ENCODE peak calls at places on chromosomes 12 and 14, in four cellular contexts. Q, X, M and U are unnamed samples.

GRCh38 chr14:61636291-61636690 is 59.0 kb upstream of the HIF1A start:
- DNase-seq in Q (no peak), X (no peak), M (no peak), U (no peak)

GRCh38 chr12:107491856-107492255 is 193.7 kb upstream of the PWP1 start:
- DNase-seq in Q (no peak), X (no peak), M (no peak), U (no peak)

GRCh38 chr12:132078190-132078589 is 65.9 kb downstream of the DDX51 start:
- DNase-seq in Q (no peak), X (no peak), M (no peak), U (no peak)

GRCh38 chr12:29582677-29583076 is 85.2 kb upstream of the OVCH1 start:
- DNase-seq in Q (no peak), X (no peak), M (no peak), U (no peak)

GRCh38 chr14:79165460-79166080 is 995.4 kb downstream of the NRXN3 start:
- DNase-seq in Q (no peak), X (no peak), M (no peak), U (no peak)

GRCh38 chr14:69610859-69611263 is 535 bp upstream of the SUSD6 start:
- DNase-seq in Q (no peak), X (no peak), M (no peak), U (no peak)

GRCh38 chr14:26138764-26139445 is 458.9 kb downstream of the NOVA1 start:
- DNase-seq in Q (no peak), X (no peak), M (no peak), U (no peak)

GRCh38 chr12:30785630-30786029 is 30.9 kb upstream of the CAPRIN2 start:
- DNase-seq in Q (no peak), X (no peak), M (no peak), U (no peak)

GRCh38 chr14:49975286-49975685 is 82.4 kb downstream of the ARF6 start:
- DNase-seq in Q (no peak), X (no peak), M (no peak), U (no peak)

GRCh38 chr12:50282581-50283229 is 615 bp downstream of the LIMA1 start:
- DNase-seq in Q (no peak), X (no peak), M (no peak), U (no peak)

GRCh38 chr14:70955543-70956480 is 48.6 kb downstream of the PCNX1 start:
- DNase-seq in Q (no peak), X (no peak), M (no peak), U (no peak)

GRCh38 chr14:92622311-92622710 is 108.7 kb downstream of the RIN3 start:
- DNase-seq in Q (no peak), X (no peak), M (no peak), U (no peak)

GRCh38 chr14:25757364-25757763 is 707.4 kb upstream of the STXBP6 start:
- DNase-seq in Q (no peak), X (no peak), M (no peak), U (no peak)

DNA sequence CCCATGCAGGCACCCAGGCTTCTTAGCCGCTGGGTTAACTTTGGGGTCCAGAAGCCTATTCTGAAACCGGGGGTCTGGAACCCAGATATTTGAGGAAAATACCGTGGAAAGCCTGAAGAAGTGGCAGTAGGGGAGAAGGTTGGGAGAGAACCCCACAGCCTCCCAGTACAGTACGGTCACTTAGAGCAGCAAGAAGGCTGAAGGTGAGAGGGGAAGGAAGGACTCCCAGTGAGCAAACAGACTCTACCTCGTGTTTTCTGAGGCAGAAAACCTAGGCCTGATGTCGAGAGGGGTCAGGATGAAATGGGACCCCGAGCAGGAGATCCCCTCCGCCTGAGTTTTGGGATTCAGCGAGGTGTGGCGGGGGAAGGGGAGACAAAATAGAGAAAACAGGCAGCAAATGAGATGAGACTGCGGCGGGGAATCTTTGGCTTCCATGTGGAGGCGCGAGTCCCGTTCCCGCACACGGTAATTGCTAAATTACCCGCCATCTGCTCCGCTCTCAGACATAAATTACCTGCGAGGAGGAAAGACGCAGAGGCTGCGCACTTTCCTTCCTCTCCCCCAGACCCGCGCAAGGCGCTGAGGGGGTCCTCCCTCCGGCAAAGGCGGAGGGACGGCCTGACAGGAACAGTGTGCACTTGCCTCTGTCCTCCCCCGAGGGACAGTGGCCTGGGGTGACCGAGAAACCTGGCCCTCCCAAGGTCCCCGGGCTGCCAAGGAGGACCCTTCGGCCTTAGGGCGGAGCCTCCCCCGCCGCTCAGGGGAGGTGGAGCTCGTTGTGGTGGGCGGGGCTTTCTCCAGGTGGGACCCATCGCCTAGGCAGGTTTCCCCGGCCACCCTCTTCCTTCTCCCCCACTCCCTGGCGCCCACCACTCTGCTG is 10.9 kb upstream of the CALCOCO1 start:
- DNase-seq in Q (no peak), X (no peak), M (peak; percentile 52), U (no peak)
- TF ChIP-seq CTCF in Q (no peak), X (no peak), M (no peak), U (no peak)

GRCh38 chr12:130761537-130762318 is 45.6 kb upstream of the RIMBP2 start:
- DNase-seq in Q (no peak), X (peak; percentile 85), M (peak; percentile 39), U (no peak)
- TF ChIP-seq CTCF in Q (no peak), X (peak; percentile 58), M (peak; percentile 59), U (peak; percentile 84)

GRCh38 chr12:6569786-6570185 is 1.7 kb upstream of the NOP2 start:
- DNase-seq in Q (no peak), X (no peak), M (no peak), U (no peak)

GRCh38 chr12:6567112-6567680 is 895 bp downstream of the NOP2 start:
- DNase-seq in Q (no peak), X (no peak), M (no peak), U (no peak)

GRCh38 chr12:6570264-6570887 is 2.3 kb upstream of the NOP2 start:
- DNase-seq in Q (no peak), X (peak; percentile 64), M (peak; percentile 56), U (no peak)

GRCh38 chr12:6569312-6569711 is 1.2 kb upstream of the NOP2 start:
- DNase-seq in Q (no peak), X (no peak), M (no peak), U (no peak)

GRCh38 chr12:6567824-6568617 is at the start of gene NOP2:
- DNase-seq in Q (peak; percentile 78), X (peak; percentile 97), M (peak; percentile 93), U (no peak)
- TF ChIP-seq CTCF in Q (no peak), X (no peak), M (peak; percentile 19), U (no peak)

GRCh38 chr12:68361953-68362352 is 29.8 kb upstream of the MDM1 start:
- DNase-seq in Q (no peak), X (no peak), M (no peak), U (no peak)

GRCh38 chr12:68367136-68367535 is 35.0 kb upstream of the MDM1 start:
- DNase-seq in Q (no peak), X (no peak), M (no peak), U (no peak)

GRCh38 chr12:68368332-68368731 is 36.2 kb upstream of the MDM1 start:
- DNase-seq in Q (no peak), X (no peak), M (no peak), U (no peak)

GRCh38 chr12:68367903-68368302 is 35.7 kb upstream of the MDM1 start:
- DNase-seq in Q (no peak), X (no peak), M (no peak), U (no peak)

DNA sequence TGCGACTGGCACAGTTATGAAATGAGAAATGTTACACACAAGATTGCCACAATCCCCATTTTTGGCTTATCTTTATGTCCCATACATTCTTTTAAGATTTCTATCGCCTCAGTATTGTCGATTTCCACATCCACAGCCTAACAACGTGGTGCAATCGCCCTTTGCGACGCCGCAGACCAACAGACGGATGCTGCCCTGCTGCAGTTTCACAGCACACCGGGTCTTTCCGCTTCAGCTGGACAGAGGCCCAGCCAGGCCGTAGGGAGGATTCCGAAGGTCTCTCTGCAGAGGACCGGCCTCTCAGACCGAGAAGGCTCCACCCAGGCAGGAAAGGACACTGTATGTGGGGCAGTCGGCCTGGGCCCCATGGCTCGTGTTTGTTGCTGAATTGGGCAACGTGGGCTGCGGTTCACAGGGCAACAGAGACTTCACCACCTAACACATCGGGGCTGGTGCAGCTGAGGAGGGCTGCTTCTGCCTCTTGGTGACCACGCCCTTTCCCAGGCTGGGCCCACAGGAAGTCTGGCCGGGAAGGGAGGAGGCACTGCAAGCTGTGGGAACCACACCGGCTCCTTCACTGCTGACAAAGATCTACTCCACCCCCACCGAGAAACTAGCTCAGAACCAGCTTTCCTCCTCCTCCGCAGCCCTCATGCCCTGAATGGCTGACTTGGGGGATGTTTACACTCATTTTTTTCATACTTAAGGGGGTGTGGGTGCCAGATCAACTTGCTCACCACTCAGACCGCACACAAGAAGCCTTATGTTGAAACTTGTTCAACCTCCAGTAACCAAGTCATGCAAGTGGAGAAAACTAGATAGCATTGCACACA is 32.9 kb upstream of the MDM1 start:
- DNase-seq in Q (peak; percentile 89), X (peak; percentile 80), M (peak; percentile 14), U (peak; percentile 95)
- TF ChIP-seq CTCF in Q (no peak), X (peak; percentile 4), M (no peak), U (peak; percentile 24)

GRCh38 chr14:75158843-75159614 is 17.4 kb downstream of the TMED10 start:
- DNase-seq in Q (no peak), X (no peak), M (no peak), U (no peak)

GRCh38 chr14:75164809-75165208 is 11.6 kb downstream of the TMED10 start:
- DNase-seq in Q (no peak), X (no peak), M (no peak), U (no peak)

GRCh38 chr14:75165586-75166391 is 10.6 kb downstream of the TMED10 start:
- DNase-seq in Q (no peak), X (no peak), M (no peak), U (no peak)

GRCh38 chr14:75163677-75164076 is 12.7 kb downstream of the TMED10 start:
- DNase-seq in Q (no peak), X (no peak), M (no peak), U (no peak)

DNA sequence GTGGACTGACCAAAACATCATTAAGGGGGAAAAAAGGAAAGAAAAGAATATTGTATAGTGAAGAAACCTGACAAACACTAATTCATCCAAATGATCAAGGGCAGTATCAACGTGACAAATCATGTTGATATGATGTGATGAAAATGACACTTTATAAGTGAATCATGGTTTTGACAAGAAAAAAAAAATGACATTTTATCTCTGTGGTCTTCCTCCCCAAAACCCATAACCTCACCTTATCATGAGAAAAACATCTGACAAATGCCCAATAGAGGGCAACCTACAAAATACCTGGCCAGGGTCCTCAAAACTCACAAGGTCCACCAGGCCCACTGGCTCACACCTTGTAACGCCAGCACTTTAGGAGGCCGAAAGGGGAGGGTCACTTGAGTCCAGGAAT is 13.8 kb downstream of the TMED10 start:
- DNase-seq in Q (no peak), X (no peak), M (no peak), U (no peak)
- TF ChIP-seq CTCF in Q (no peak), X (no peak), M (no peak), U (peak; percentile 27)

GRCh38 chr12:121956041-121956341 is 37.6 kb downstream of the CFAP251 start:
- DNase-seq in Q (no peak), X (no peak), M (no peak), U (no peak)

GRCh38 chr12:121957831-121958515 is 39.6 kb downstream of the CFAP251 start:
- DNase-seq in Q (no peak), X (no peak), M (no peak), U (no peak)

GRCh38 chr12:121953695-121954094 is 35.3 kb downstream of the CFAP251 start:
- DNase-seq in Q (no peak), X (no peak), M (no peak), U (no peak)

GRCh38 chr12:121953293-121953692 is 34.9 kb downstream of the CFAP251 start:
- DNase-seq in Q (no peak), X (no peak), M (no peak), U (no peak)

GRCh38 chr12:121955258-121956040 is 37.1 kb downstream of the CFAP251 start:
- DNase-seq in Q (no peak), X (no peak), M (no peak), U (no peak)
- TF ChIP-seq CTCF in Q (peak; percentile 14), X (peak; percentile 19), M (peak; percentile 57), U (peak; percentile 76)